ENCODE peak calls at places on chromosome 2, in nine cellular contexts. One of them, this sample, is unnamed.

GRCh38 chr2:162029287-162029901 is 44.6 kb downstream of the DPP4 start:
- DNase-seq in fibroblast of pulmonary artery: peak; percentile 46
- DNase-seq in GM10248: no peak
- DNase-seq in NCI-H774: no peak
- DNase-seq in stomach: peak; percentile 27
- DNase-seq in H4: peak; percentile 42
- DNase-seq in astrocyte: peak; percentile 26
- DNase-seq in Daoy: peak; percentile 83
- DNase-seq in T follicular helper cell: no peak
- DNase-seq in this sample: no peak

GRCh38 chr2:171206422-171207115 is 45.9 kb upstream of the TLK1 start:
- DNase-seq in fibroblast of pulmonary artery: no peak
- DNase-seq in GM10248: no peak
- DNase-seq in NCI-H774: no peak
- DNase-seq in stomach: no peak
- DNase-seq in H4: no peak
- DNase-seq in astrocyte: no peak
- DNase-seq in Daoy: no peak
- DNase-seq in T follicular helper cell: no peak
- DNase-seq in this sample: no peak

GRCh38 chr2:237830522-237830921 is 28.9 kb upstream of the RAMP1 start:
- DNase-seq in fibroblast of pulmonary artery: no peak
- DNase-seq in GM10248: no peak
- DNase-seq in NCI-H774: no peak
- DNase-seq in stomach: no peak
- DNase-seq in H4: no peak
- DNase-seq in astrocyte: no peak
- DNase-seq in Daoy: no peak
- DNase-seq in T follicular helper cell: no peak
- DNase-seq in this sample: no peak

GRCh38 chr2:237390235-237390634 is 23.7 kb downstream of the COL6A3 start:
- DNase-seq in fibroblast of pulmonary artery: no peak
- DNase-seq in GM10248: no peak
- DNase-seq in NCI-H774: no peak
- DNase-seq in stomach: no peak
- DNase-seq in H4: no peak
- DNase-seq in astrocyte: no peak
- DNase-seq in Daoy: no peak
- DNase-seq in T follicular helper cell: no peak
- DNase-seq in this sample: no peak

GRCh38 chr2:98148968-98149697 is 62.2 kb downstream of the VWA3B start:
- DNase-seq in fibroblast of pulmonary artery: peak; percentile 65
- DNase-seq in GM10248: no peak
- DNase-seq in NCI-H774: no peak
- DNase-seq in stomach: no peak
- DNase-seq in H4: peak; percentile 94
- DNase-seq in astrocyte: peak; percentile 67
- DNase-seq in Daoy: peak; percentile 65
- DNase-seq in T follicular helper cell: no peak
- DNase-seq in this sample: no peak

GRCh38 chr2:180573951-180574350 is 406.5 kb upstream of the UBE2E3 start:
- DNase-seq in fibroblast of pulmonary artery: peak; percentile 50
- DNase-seq in GM10248: no peak
- DNase-seq in NCI-H774: no peak
- DNase-seq in stomach: no peak
- DNase-seq in H4: no peak
- DNase-seq in astrocyte: peak; percentile 64
- DNase-seq in Daoy: peak; percentile 64
- DNase-seq in T follicular helper cell: no peak
- DNase-seq in this sample: no peak

GRCh38 chr2:98912221-98912851 is 23.7 kb downstream of the CRACDL start:
- DNase-seq in fibroblast of pulmonary artery: peak; percentile 90
- DNase-seq in GM10248: no peak
- DNase-seq in NCI-H774: peak; percentile 73
- DNase-seq in stomach: peak; percentile 66
- DNase-seq in H4: peak; percentile 84
- DNase-seq in astrocyte: peak; percentile 92
- DNase-seq in Daoy: peak; percentile 93
- DNase-seq in T follicular helper cell: no peak
- DNase-seq in this sample: no peak

GRCh38 chr2:48412409-48413259 is 117.3 kb upstream of the STON1 start:
- DNase-seq in fibroblast of pulmonary artery: no peak
- DNase-seq in GM10248: no peak
- DNase-seq in NCI-H774: no peak
- DNase-seq in stomach: no peak
- DNase-seq in H4: no peak
- DNase-seq in astrocyte: no peak
- DNase-seq in Daoy: no peak
- DNase-seq in T follicular helper cell: no peak
- DNase-seq in this sample: no peak

GRCh38 chr2:61995059-61995458 is 89.6 kb downstream of the COMMD1 start:
- DNase-seq in fibroblast of pulmonary artery: peak; percentile 24
- DNase-seq in GM10248: no peak
- DNase-seq in NCI-H774: no peak
- DNase-seq in stomach: no peak
- DNase-seq in H4: no peak
- DNase-seq in astrocyte: no peak
- DNase-seq in Daoy: no peak
- DNase-seq in T follicular helper cell: no peak
- DNase-seq in this sample: no peak

GRCh38 chr2:96940026-96940601 is 46.3 kb downstream of the FAM178B start:
- DNase-seq in fibroblast of pulmonary artery: no peak
- DNase-seq in GM10248: no peak
- DNase-seq in NCI-H774: no peak
- DNase-seq in stomach: no peak
- DNase-seq in H4: no peak
- DNase-seq in astrocyte: no peak
- DNase-seq in Daoy: no peak
- DNase-seq in T follicular helper cell: no peak
- DNase-seq in this sample: no peak

GRCh38 chr2:2735041-2735440 is 404.0 kb upstream of the MYT1L start:
- DNase-seq in fibroblast of pulmonary artery: no peak
- DNase-seq in GM10248: no peak
- DNase-seq in NCI-H774: no peak
- DNase-seq in stomach: no peak
- DNase-seq in H4: no peak
- DNase-seq in astrocyte: no peak
- DNase-seq in Daoy: peak; percentile 21
- DNase-seq in T follicular helper cell: no peak
- DNase-seq in this sample: peak; percentile 28

GRCh38 chr2:132489150-132489549 is 72.5 kb downstream of the GPR39 start:
- DNase-seq in fibroblast of pulmonary artery: peak; percentile 12
- DNase-seq in GM10248: no peak
- DNase-seq in NCI-H774: no peak
- DNase-seq in stomach: no peak
- DNase-seq in H4: no peak
- DNase-seq in astrocyte: no peak
- DNase-seq in Daoy: peak; percentile 8
- DNase-seq in T follicular helper cell: no peak
- DNase-seq in this sample: no peak

GRCh38 chr2:240579771-240580614 is 6.5 kb upstream of the CAPN10 start:
- DNase-seq in fibroblast of pulmonary artery: peak; percentile 94
- DNase-seq in GM10248: peak; percentile 76
- DNase-seq in NCI-H774: no peak
- DNase-seq in stomach: peak; percentile 78
- DNase-seq in H4: peak; percentile 89
- DNase-seq in astrocyte: peak; percentile 77
- DNase-seq in Daoy: peak; percentile 84
- DNase-seq in T follicular helper cell: peak; percentile 79
- DNase-seq in this sample: no peak

GRCh38 chr2:235642446-235643107 is 148.7 kb downstream of the AGAP1 start:
- DNase-seq in fibroblast of pulmonary artery: peak; percentile 61
- DNase-seq in GM10248: no peak
- DNase-seq in NCI-H774: no peak
- DNase-seq in stomach: no peak
- DNase-seq in H4: no peak
- DNase-seq in astrocyte: peak; percentile 71
- DNase-seq in Daoy: peak; percentile 25
- DNase-seq in T follicular helper cell: no peak
- DNase-seq in this sample: no peak

GRCh38 chr2:160293401-160293911 is 93.4 kb upstream of the ITGB6 start:
- DNase-seq in fibroblast of pulmonary artery: peak; percentile 94
- DNase-seq in GM10248: no peak
- DNase-seq in NCI-H774: no peak
- DNase-seq in stomach: no peak
- DNase-seq in H4: peak; percentile 17
- DNase-seq in astrocyte: peak; percentile 92
- DNase-seq in Daoy: peak; percentile 65
- DNase-seq in T follicular helper cell: no peak
- DNase-seq in this sample: no peak

GRCh38 chr2:135965756-135966155 is 19.7 kb downstream of the DARS1 start:
- DNase-seq in fibroblast of pulmonary artery: no peak
- DNase-seq in GM10248: no peak
- DNase-seq in NCI-H774: no peak
- DNase-seq in stomach: no peak
- DNase-seq in H4: no peak
- DNase-seq in astrocyte: no peak
- DNase-seq in Daoy: no peak
- DNase-seq in T follicular helper cell: no peak
- DNase-seq in this sample: no peak

GRCh38 chr2:32688511-32688910 is 60.7 kb downstream of the TTC27 start:
- DNase-seq in fibroblast of pulmonary artery: peak; percentile 61
- DNase-seq in GM10248: peak; percentile 18
- DNase-seq in NCI-H774: no peak
- DNase-seq in stomach: no peak
- DNase-seq in H4: no peak
- DNase-seq in astrocyte: peak; percentile 89
- DNase-seq in Daoy: peak; percentile 14
- DNase-seq in T follicular helper cell: no peak
- DNase-seq in this sample: no peak

GRCh38 chr2:96470636-96471035 is 34.5 kb downstream of the NEURL3 start:
- DNase-seq in fibroblast of pulmonary artery: peak; percentile 29
- DNase-seq in GM10248: peak; percentile 82
- DNase-seq in NCI-H774: no peak
- DNase-seq in stomach: peak; percentile 70
- DNase-seq in H4: no peak
- DNase-seq in astrocyte: no peak
- DNase-seq in Daoy: peak; percentile 37
- DNase-seq in T follicular helper cell: peak; percentile 19
- DNase-seq in this sample: no peak

GRCh38 chr2:65397122-65397521 is 35.3 kb downstream of the SPRED2 start:
- DNase-seq in fibroblast of pulmonary artery: no peak
- DNase-seq in GM10248: no peak
- DNase-seq in NCI-H774: no peak
- DNase-seq in stomach: no peak
- DNase-seq in H4: no peak
- DNase-seq in astrocyte: peak; percentile 66
- DNase-seq in Daoy: peak; percentile 63
- DNase-seq in T follicular helper cell: no peak
- DNase-seq in this sample: no peak

GRCh38 chr2:101863534-101863933 is 128.2 kb upstream of the IL1R2 start:
- DNase-seq in fibroblast of pulmonary artery: no peak
- DNase-seq in GM10248: no peak
- DNase-seq in NCI-H774: no peak
- DNase-seq in stomach: no peak
- DNase-seq in H4: no peak
- DNase-seq in astrocyte: no peak
- DNase-seq in Daoy: no peak
- DNase-seq in T follicular helper cell: no peak
- DNase-seq in this sample: no peak

GRCh38 chr2:17592731-17593409 is 52.4 kb downstream of the VSNL1 start:
- DNase-seq in fibroblast of pulmonary artery: no peak
- DNase-seq in GM10248: no peak
- DNase-seq in NCI-H774: no peak
- DNase-seq in stomach: no peak
- DNase-seq in H4: no peak
- DNase-seq in astrocyte: no peak
- DNase-seq in Daoy: no peak
- DNase-seq in T follicular helper cell: no peak
- DNase-seq in this sample: no peak

GRCh38 chr2:233814436-233814835 is 36.3 kb downstream of the MROH2A start:
- DNase-seq in fibroblast of pulmonary artery: no peak
- DNase-seq in GM10248: no peak
- DNase-seq in NCI-H774: no peak
- DNase-seq in stomach: no peak
- DNase-seq in H4: no peak
- DNase-seq in astrocyte: no peak
- DNase-seq in Daoy: no peak
- DNase-seq in T follicular helper cell: no peak
- DNase-seq in this sample: no peak

GRCh38 chr2:39732492-39732891 is 46.6 kb downstream of the THUMPD2 start:
- DNase-seq in fibroblast of pulmonary artery: peak; percentile 26
- DNase-seq in GM10248: no peak
- DNase-seq in NCI-H774: no peak
- DNase-seq in stomach: no peak
- DNase-seq in H4: no peak
- DNase-seq in astrocyte: no peak
- DNase-seq in Daoy: no peak
- DNase-seq in T follicular helper cell: no peak
- DNase-seq in this sample: no peak

GRCh38 chr2:31230751-31231150 is 3.2 kb upstream of the EHD3 start:
- DNase-seq in fibroblast of pulmonary artery: no peak
- DNase-seq in GM10248: no peak
- DNase-seq in NCI-H774: no peak
- DNase-seq in stomach: no peak
- DNase-seq in H4: no peak
- DNase-seq in astrocyte: no peak
- DNase-seq in Daoy: no peak
- DNase-seq in T follicular helper cell: no peak
- DNase-seq in this sample: no peak

GRCh38 chr2:163717474-163717873 is 18.3 kb downstream of the FIGN start:
- DNase-seq in fibroblast of pulmonary artery: no peak
- DNase-seq in GM10248: no peak
- DNase-seq in NCI-H774: peak; percentile 34
- DNase-seq in stomach: no peak
- DNase-seq in H4: no peak
- DNase-seq in astrocyte: no peak
- DNase-seq in Daoy: no peak
- DNase-seq in T follicular helper cell: no peak
- DNase-seq in this sample: no peak

GRCh38 chr2:128421861-128422311 is 103.2 kb upstream of the HS6ST1 start:
- DNase-seq in fibroblast of pulmonary artery: no peak
- DNase-seq in GM10248: no peak
- DNase-seq in NCI-H774: no peak
- DNase-seq in stomach: peak; percentile 16
- DNase-seq in H4: no peak
- DNase-seq in astrocyte: no peak
- DNase-seq in Daoy: no peak
- DNase-seq in T follicular helper cell: no peak
- DNase-seq in this sample: no peak

GRCh38 chr2:154195644-154196221 is 324.0 kb downstream of the GALNT13 start:
- DNase-seq in fibroblast of pulmonary artery: no peak
- DNase-seq in GM10248: no peak
- DNase-seq in NCI-H774: peak; percentile 32
- DNase-seq in stomach: no peak
- DNase-seq in H4: no peak
- DNase-seq in astrocyte: no peak
- DNase-seq in Daoy: no peak
- DNase-seq in T follicular helper cell: no peak
- DNase-seq in this sample: no peak

GRCh38 chr2:103268841-103269498 is 507.1 kb downstream of the TMEM182 start:
- DNase-seq in fibroblast of pulmonary artery: no peak
- DNase-seq in GM10248: no peak
- DNase-seq in NCI-H774: no peak
- DNase-seq in stomach: no peak
- DNase-seq in H4: no peak
- DNase-seq in astrocyte: no peak
- DNase-seq in Daoy: no peak
- DNase-seq in T follicular helper cell: no peak
- DNase-seq in this sample: no peak

GRCh38 chr2:47568164-47568861 is 165.4 kb downstream of the MSH2 start:
- DNase-seq in fibroblast of pulmonary artery: no peak
- DNase-seq in GM10248: no peak
- DNase-seq in NCI-H774: no peak
- DNase-seq in stomach: no peak
- DNase-seq in H4: no peak
- DNase-seq in astrocyte: no peak
- DNase-seq in Daoy: no peak
- DNase-seq in T follicular helper cell: no peak
- DNase-seq in this sample: peak; percentile 12

GRCh38 chr2:31256611-31257382 is 22.8 kb downstream of the EHD3 start:
- DNase-seq in fibroblast of pulmonary artery: no peak
- DNase-seq in GM10248: no peak
- DNase-seq in NCI-H774: no peak
- DNase-seq in stomach: no peak
- DNase-seq in H4: no peak
- DNase-seq in astrocyte: no peak
- DNase-seq in Daoy: no peak
- DNase-seq in T follicular helper cell: no peak
- DNase-seq in this sample: no peak

GRCh38 chr2:150618215-150618905 is 130.9 kb upstream of the RND3 start:
- DNase-seq in fibroblast of pulmonary artery: peak; percentile 57
- DNase-seq in GM10248: no peak
- DNase-seq in NCI-H774: no peak
- DNase-seq in stomach: no peak
- DNase-seq in H4: no peak
- DNase-seq in astrocyte: peak; percentile 61
- DNase-seq in Daoy: no peak
- DNase-seq in T follicular helper cell: no peak
- DNase-seq in this sample: no peak